ENCODE peak calls at places on chromosome 10, in six cellular contexts. K is adrenal gland; O is NCI-H345; B is stimulated activated CD8-positive, alpha-beta memory T cell treated with anti-CD3 and anti-CD28 coated beads, Interleukin-4, amount 100 ng/mL, for 1 hour; D is activated T-cell treated with anti-CD3 and anti-CD28 coated beads for 1 hour; V is WTC11. X is an unnamed sample.

GRCh38 chr10:35413985-35414861 is 77.9 kb downstream of the CCNY start:
- DNase-seq in K (no peak), O (no peak), B (no peak), D (no peak), V (no peak), X (no peak)

GRCh38 chr10:75967491-75967890 is 536.1 kb downstream of the LRMDA start:
- DNase-seq in K (no peak), O (no peak), B (no peak), D (no peak), V (peak), X (no peak)

GRCh38 chr10:131647789-131648188 is 253.0 kb upstream of the PPP2R2D start:
- DNase-seq in K (no peak), O (no peak), B (no peak), D (no peak), V (no peak), X (no peak)

GRCh38 chr10:44990302-44990655 is 10.4 kb upstream of the ZNF22 start:
- DNase-seq in K (no peak), O (no peak), B (no peak), D (no peak), V (peak), X (peak)

GRCh38 chr10:32771217-32771616 is 186.8 kb downstream of the ITGB1 start:
- DNase-seq in K (no peak), O (no peak), B (no peak), D (no peak), V (no peak), X (no peak)

GRCh38 chr10:7756360-7756992 is 31.3 kb downstream of the KIN start:
- DNase-seq in K (peak), O (no peak), B (no peak), D (no peak), V (peak), X (no peak)

GRCh38 chr10:128539784-128540759 is 413.8 kb upstream of the MKI67 start:
- DNase-seq in K (no peak), O (no peak), B (no peak), D (no peak), V (peak), X (no peak)

GRCh38 chr10:46552526-46553237 is 3.8 kb downstream of the GPRIN2 start:
- DNase-seq in K (no peak), O (no peak), B (no peak), D (no peak), V (no peak), X (no peak)

GRCh38 chr10:109450702-109451101 is 472.6 kb downstream of the XPNPEP1 start:
- DNase-seq in K (no peak), O (no peak), B (no peak), D (no peak), V (no peak), X (no peak)

GRCh38 chr10:75099952-75100763 is 11.3 kb upstream of the SAMD8 start:
- DNase-seq in K (peak), O (peak), B (peak), D (peak), V (peak), X (peak)

GRCh38 chr10:113970641-113971040 is 73.0 kb upstream of the ADRB1 start:
- DNase-seq in K (no peak), O (no peak), B (no peak), D (no peak), V (no peak), X (no peak)

GRCh38 chr10:78177431-78178185 is 143.9 kb downstream of the RPS24 start:
- DNase-seq in K (no peak), O (peak), B (no peak), D (no peak), V (no peak), X (no peak)

GRCh38 chr10:13118784-13119133 is 18.8 kb downstream of the OPTN start:
- DNase-seq in K (no peak), O (no peak), B (no peak), D (no peak), V (no peak), X (no peak)

GRCh38 chr10:97981816-97982215 is 48.6 kb downstream of the CRTAC1 start:
- DNase-seq in K (no peak), O (no peak), B (no peak), D (no peak), V (no peak), X (no peak)

GRCh38 chr10:9302142-9302746 is 1247.8 kb downstream of the GATA3 start:
- DNase-seq in K (no peak), O (peak), B (no peak), D (no peak), V (no peak), X (no peak)

GRCh38 chr10:29304259-29305030 is 15.6 kb downstream of the LYZL1 start:
- DNase-seq in K (peak), O (peak), B (no peak), D (no peak), V (peak), X (peak)

GRCh38 chr10:79310911-79311573 is 36.2 kb upstream of the PPIF start:
- DNase-seq in K (no peak), O (no peak), B (no peak), D (no peak), V (no peak), X (peak)

GRCh38 chr10:117716896-117717295 is 174.3 kb downstream of the EMX2 start:
- DNase-seq in K (no peak), O (no peak), B (no peak), D (no peak), V (no peak), X (no peak)

GRCh38 chr10:49143249-49143648 is 9.4 kb upstream of the FAM170B start:
- DNase-seq in K (no peak), O (no peak), B (no peak), D (no peak), V (peak), X (no peak)

GRCh38 chr10:118865998-118866778 is 111.4 kb upstream of the CACUL1 start:
- DNase-seq in K (no peak), O (no peak), B (no peak), D (no peak), V (no peak), X (no peak)

GRCh38 chr10:120327671-120328070 is 129.4 kb upstream of the PLPP4 start:
- DNase-seq in K (no peak), O (no peak), B (no peak), D (no peak), V (no peak), X (no peak)